ENCODE peak calls at places on chromosomes 6 and 20, in five cellular contexts. F is H7, Q is activated B cell treated with CpG ODN at 0.5 μM for 24 hours, T is GM12865, L is PC-9. U is an unnamed sample.

GRCh38 chr6:85449818-85450577 is at the start of gene NT5E:
- DNase-seq in F (peak; percentile 96), Q (peak; percentile 67), T (peak; percentile 87), L (peak; percentile 71), U (peak; percentile 61)

GRCh38 chr6:130432838-130433237 is 67.0 kb downstream of the TMEM200A start:
- DNase-seq in F (no peak), Q (no peak), T (no peak), L (no peak), U (no peak)

GRCh38 chr6:108168980-108169800 is 3.4 kb downstream of the NR2E1 start:
- DNase-seq in F (peak; percentile 78), Q (no peak), T (no peak), L (no peak), U (no peak)

GRCh38 chr20:4150095-4150492 is 134.7 kb upstream of the RNF24 start:
- DNase-seq in F (peak; percentile 69), Q (no peak), T (no peak), L (no peak), U (no peak)

GRCh38 chr6:147564556-147564955 is 56.1 kb downstream of the SAMD5 start:
- DNase-seq in F (no peak), Q (no peak), T (no peak), L (no peak), U (no peak)

GRCh38 chr6:44593539-44593944 is 206.0 kb downstream of the CDC5L start:
- DNase-seq in F (peak; percentile 82), Q (no peak), T (peak; percentile 78), L (peak; percentile 48), U (peak; percentile 53)

GRCh38 chr20:49937023-49937929 is 1.1 kb downstream of the RNF114 start:
- DNase-seq in F (peak; percentile 46), Q (no peak), T (peak; percentile 15), L (peak; percentile 79), U (no peak)

GRCh38 chr6:138986578-138986977 is 1.5 kb downstream of the REPS1 start:
- DNase-seq in F (no peak), Q (no peak), T (no peak), L (peak; percentile 59), U (no peak)

GRCh38 chr6:121479486-121480098 is 44.1 kb downstream of the GJA1 start:
- DNase-seq in F (no peak), Q (no peak), T (no peak), L (no peak), U (no peak)

GRCh38 chr20:53938739-53939138 is 131.7 kb downstream of the BCAS1 start:
- DNase-seq in F (no peak), Q (no peak), T (no peak), L (no peak), U (no peak)

GRCh38 chr20:36802326-36803223 is 29.0 kb upstream of the DSN1 start:
- DNase-seq in F (no peak), Q (no peak), T (no peak), L (no peak), U (no peak)

GRCh38 chr20:48951041-48951440 is 29.5 kb downstream of the ARFGEF2 start:
- DNase-seq in F (no peak), Q (no peak), T (no peak), L (no peak), U (no peak)

GRCh38 chr6:136344420-136344819 is 54.8 kb upstream of the BCLAF1 start:
- DNase-seq in F (no peak), Q (no peak), T (no peak), L (no peak), U (no peak)

GRCh38 chr6:166446567-166447065 is 63.9 kb upstream of the MPC1 start:
- DNase-seq in F (no peak), Q (no peak), T (no peak), L (no peak), U (no peak)

GRCh38 chr6:4936681-4937041 is 67.2 kb downstream of the RPP40 start:
- DNase-seq in F (no peak), Q (no peak), T (peak; percentile 61), L (no peak), U (peak; percentile 61)

GRCh38 chr6:107660839-107661238 is 163.3 kb downstream of the SCML4 start:
- DNase-seq in F (no peak), Q (no peak), T (no peak), L (no peak), U (no peak)

GRCh38 chr6:130148181-130148580 is 74.6 kb downstream of the SAMD3 start:
- DNase-seq in F (peak; percentile 20), Q (no peak), T (no peak), L (no peak), U (peak; percentile 4)

GRCh38 chr20:64076061-64076997 is 3.0 kb downstream of the RGS19 start:
- DNase-seq in F (no peak), Q (no peak), T (no peak), L (no peak), U (no peak)

GRCh38 chr6:102474041-102474807 is 1080.7 kb downstream of the GRIK2 start:
- DNase-seq in F (no peak), Q (no peak), T (no peak), L (no peak), U (no peak)

U was measured in RPMI8226.